ENCODE peak calls at places on chromosomes 6 and 20, in eight cellular contexts. N is left ventricle myocardium inferior, Z is uterus, L is GM12865, I is astrocyte of the cerebellum, B is OCI-LY7, Q is stomach, P is IMR-90. R is an unnamed sample.

GRCh38 chr20:57601737-57602136 is 18.5 kb downstream of the ZBP1 start:
- DNase-seq in B (no peak), N (no peak), L (no peak), Q (no peak), P (no peak), Z (no peak), I (no peak), R (no peak)

GRCh38 chr20:354298-354977 is 7.5 kb downstream of the NRSN2 start:
- DNase-seq in N (peak; percentile 69), Q (peak; percentile 81), B (peak; percentile 89), L (peak; percentile 86), I (peak; percentile 47), P (peak; percentile 67), Z (peak; percentile 74), R (no peak)

GRCh38 chr6:435442-436307 is 44.1 kb downstream of the IRF4 start:
- DNase-seq in Z (no peak), L (no peak), P (no peak), Q (no peak), I (no peak), N (no peak), B (no peak), R (no peak)

GRCh38 chr6:128519931-128520435 is 416 bp downstream of the PTPRK start:
- DNase-seq in Q (peak; percentile 45), I (no peak), P (no peak), B (no peak), L (peak; percentile 31), Z (no peak), N (peak; percentile 37), R (no peak)

GRCh38 chr6:3005874-3006273 is 6.2 kb downstream of the NQO2 start:
- DNase-seq in Q (no peak), P (no peak), Z (no peak), N (no peak), L (no peak), B (no peak), I (no peak), R (no peak)

GRCh38 chr6:88165877-88166492 is at the start of gene CNR1:
- DNase-seq in N (peak; percentile 35), Z (peak; percentile 21), Q (peak; percentile 52), P (no peak), I (no peak), L (peak; percentile 75), B (peak; percentile 83), R (no peak)

GRCh38 chr20:39960522-39961420 is 728.3 kb downstream of the MAFB start:
- DNase-seq in B (no peak), P (no peak), Q (no peak), N (peak; percentile 21), Z (no peak), I (no peak), L (peak; percentile 3), R (no peak)

GRCh38 chr6:45736134-45736533 is 279.5 kb downstream of the CLIC5 start:
- DNase-seq in Q (no peak), I (no peak), L (no peak), Z (no peak), P (no peak), N (no peak), B (no peak), R (no peak)

GRCh38 chr6:142716097-142716496 is 228.9 kb downstream of the HIVEP2 start:
- DNase-seq in P (no peak), Z (no peak), B (no peak), Q (no peak), N (no peak), L (peak; percentile 23), I (no peak), R (no peak)

GRCh38 chr6:24574809-24575208 is 71.2 kb downstream of the KIAA0319 start:
- DNase-seq in Z (no peak), L (peak; percentile 52), B (peak; percentile 77), Q (no peak), P (no peak), I (no peak), N (no peak), R (no peak)

GRCh38 chr6:131135244-131136020 is at the start of gene AKAP7:
- DNase-seq in B (peak; percentile 71), Z (peak; percentile 66), Q (peak; percentile 73), I (no peak), L (peak; percentile 60), P (peak; percentile 39), N (peak; percentile 82), R (no peak)

GRCh38 chr6:137040393-137040792 is 4.4 kb downstream of the IL20RA start:
- DNase-seq in Z (no peak), Q (no peak), L (no peak), B (no peak), I (no peak), N (no peak), P (no peak), R (no peak)

GRCh38 chr20:11454966-11455799 is 462.5 kb upstream of the BTBD3 start:
- DNase-seq in N (no peak), Q (no peak), P (peak; percentile 78), I (peak; percentile 82), Z (peak; percentile 39), B (no peak), L (peak; percentile 35), R (peak; percentile 72)

DNA sequence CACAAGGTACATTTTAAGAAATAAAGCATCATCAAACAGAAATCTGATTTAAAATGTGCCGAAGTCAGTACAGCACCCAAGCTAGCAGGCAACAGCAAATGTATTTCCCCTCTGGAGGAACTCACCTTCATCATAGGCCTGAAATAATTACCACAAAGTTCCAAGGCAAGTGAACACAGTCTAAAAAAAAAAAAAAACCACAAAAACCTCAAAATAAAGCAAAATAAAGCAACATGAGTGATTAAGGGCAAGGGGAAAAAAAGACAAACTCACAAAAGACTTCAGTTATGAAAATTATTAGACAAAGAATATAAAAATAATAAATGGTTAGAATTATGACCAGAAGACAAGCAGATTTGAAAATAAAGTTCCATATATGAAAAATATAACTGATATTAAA is 10.4 kb downstream of the GPR63 start:
- DNase-seq in N (no peak), P (no peak), Z (no peak), L (no peak), Q (no peak), B (no peak), I (no peak), R (no peak)
- TF ChIP-seq CTCF in N (no peak), P (no peak), Z (no peak), L (no peak), Q (no peak), B (no peak), I (no peak), R (no peak)

GRCh38 chr6:29924731-29925130 is 17.6 kb upstream of the HLA-A start:
- DNase-seq in P (no peak), I (no peak), Q (no peak), N (no peak), L (no peak), B (no peak), Z (no peak), R (no peak)

GRCh38 chr6:29926081-29926794 is 16.1 kb upstream of the HLA-A start:
- DNase-seq in P (peak; percentile 32), I (no peak), Z (peak; percentile 25), B (no peak), Q (no peak), N (peak; percentile 29), L (peak; percentile 25), R (no peak)

GRCh38 chr6:29925341-29926080 is 16.8 kb upstream of the HLA-A start:
- DNase-seq in N (no peak), Q (no peak), I (no peak), L (no peak), B (no peak), Z (no peak), P (no peak), R (no peak)

GRCh38 chr6:29927841-29928388 is 14.4 kb upstream of the HLA-A start:
- DNase-seq in Q (no peak), L (no peak), B (no peak), N (no peak), P (no peak), Z (no peak), I (no peak), R (no peak)

GRCh38 chr6:29926795-29927427 is 15.4 kb upstream of the HLA-A start:
- DNase-seq in Q (peak; percentile 84), I (peak; percentile 2), Z (peak; percentile 71), N (peak; percentile 80), L (peak; percentile 38), B (peak; percentile 56), P (peak; percentile 73), R (peak; percentile 25)
- H3K4me3 ChIP-seq in Q (peak overlapping the region; percentile 66), I (peak overlapping the region; percentile 51), Z (no peak overlapping the region), N (peak overlapping the region; percentile 78), L (no peak overlapping the region), B (peak overlapping the region; percentile 62), P (peak overlapping the region; percentile 89), R (peak overlapping the region; percentile 51)

GRCh38 chr6:112081569-112081968 is 5.7 kb downstream of the TUBE1 start:
- DNase-seq in B (no peak), P (no peak), I (no peak), L (no peak), Q (no peak), Z (no peak), N (no peak), R (no peak)

GRCh38 chr6:112087136-112087908 is at the start of the genes FAM229B and TUBE1:
- DNase-seq in P (peak; percentile 98), L (peak; percentile 98), N (peak; percentile 90), Q (peak; percentile 92), I (peak; percentile 89), B (peak; percentile 97), Z (peak; percentile 94), R (peak; percentile 91)

GRCh38 chr6:112085666-112086065 is 1.6 kb downstream of the TUBE1 start:
- DNase-seq in L (no peak), B (no peak), I (no peak), N (peak; percentile 23), Z (no peak), P (no peak), Q (no peak), R (no peak)

GRCh38 chr6:112087916-112088315 is 525 bp downstream of the FAM229B start:
- DNase-seq in L (no peak), Z (no peak), I (no peak), N (no peak), P (peak; percentile 7), B (peak; percentile 3), Q (no peak), R (no peak)

GRCh38 chr6:112086744-112087135 is 542 bp downstream of the TUBE1 start:
- DNase-seq in L (peak; percentile 33), P (peak; percentile 64), Q (no peak), N (no peak), B (peak; percentile 50), Z (no peak), I (peak; percentile 11), R (peak; percentile 32)
- TF ChIP-seq CTCF in L (peak; percentile 7), P (peak; percentile 39), Q (peak; percentile 21), N (peak; percentile 17), B (peak; percentile 70), Z (peak; percentile 28), I (peak; percentile 34), R (peak; percentile 24)

GRCh38 chr20:24469116-24470030 is at the start of gene SYNDIG1:
- DNase-seq in Q (no peak), N (peak; percentile 35), P (no peak), B (no peak), L (no peak), Z (peak; percentile 24), I (no peak), R (no peak)

GRCh38 chr20:24468401-24469115 is 871 bp upstream of the SYNDIG1 start:
- DNase-seq in L (no peak), N (no peak), Z (no peak), B (no peak), Q (no peak), P (no peak), I (no peak), R (no peak)

GRCh38 chr20:24470031-24470781 is 777 bp downstream of the SYNDIG1 start:
- DNase-seq in I (no peak), Z (no peak), Q (no peak), B (no peak), L (no peak), P (no peak), N (no peak), R (no peak)

GRCh38 chr20:24472426-24472825 is 3.0 kb downstream of the SYNDIG1 start:
- DNase-seq in L (no peak), B (no peak), I (no peak), N (no peak), Q (no peak), P (no peak), Z (no peak), R (no peak)

GRCh38 chr20:24470782-24471582 is 1.6 kb downstream of the SYNDIG1 start:
- DNase-seq in Z (peak; percentile 28), L (no peak), B (no peak), Q (no peak), N (no peak), P (no peak), I (no peak), R (no peak)
- H3K4me3 ChIP-seq in Z (peak overlapping the region; percentile 26), L (no peak overlapping the region), B (no peak overlapping the region), Q (peak overlapping the region; percentile 50), N (peak overlapping the region; percentile 71), P (no peak overlapping the region), I (peak overlapping the region; percentile 56), R (no peak overlapping the region)